ENCODE peak calls at places on chromosomes 6 and 20, in five cellular contexts. N, X, F, Q and J are unnamed samples.

GRCh38 chr6:37759221-37760154 is 60.0 kb upstream of the ZFAND3 start:
- DNase-seq in F (no peak), X (no peak), Q (no peak), N (no peak), J (peak)

GRCh38 chr20:33490023-33490933 is at the start of gene CBFA2T2:
- DNase-seq in Q (no peak), X (no peak), F (no peak), N (peak), J (peak)

GRCh38 chr6:44495036-44495901 is 107.8 kb downstream of the CDC5L start:
- DNase-seq in X (no peak), Q (no peak), F (no peak), N (no peak), J (no peak)

GRCh38 chr6:120826253-120826652 is 508.0 kb downstream of the TBC1D32 start:
- DNase-seq in F (no peak), X (peak), Q (peak), N (peak), J (peak)

GRCh38 chr6:133551847-133552331 is 310.7 kb downstream of the EYA4 start:
- DNase-seq in F (no peak), Q (no peak), N (no peak), X (no peak), J (no peak)

GRCh38 chr6:118377711-118378414 is 170.2 kb upstream of the PLN start:
- DNase-seq in Q (no peak), N (no peak), F (no peak), X (no peak), J (no peak)

GRCh38 chr20:34525709-34526416 is 9.6 kb downstream of the DYNLRB1 start:
- DNase-seq in X (no peak), Q (peak), F (no peak), N (peak), J (peak)

GRCh38 chr6:106194949-106195919 is 109.1 kb downstream of the PRDM1 start:
- DNase-seq in N (peak), F (no peak), X (no peak), Q (no peak), J (no peak)

GRCh38 chr6:4727671-4728435 is 48.4 kb upstream of the CDYL start:
- DNase-seq in N (no peak), F (no peak), X (peak), Q (no peak), J (no peak)

GRCh38 chr6:103534107-103534506 is 1325.6 kb downstream of the HACE1 start:
- DNase-seq in X (no peak), N (no peak), F (no peak), Q (no peak), J (no peak)

GRCh38 chr6:49550413-49551125 is at the start of gene C6orf141:
- DNase-seq in N (peak), Q (peak), X (no peak), F (peak), J (peak)

GRCh38 chr6:118750143-118750542 is 98.8 kb upstream of the CEP85L start:
- DNase-seq in Q (no peak), N (no peak), X (no peak), F (no peak), J (no peak)

GRCh38 chr6:142900467-142900961 is 44.5 kb downstream of the HIVEP2 start:
- DNase-seq in F (no peak), X (no peak), N (no peak), Q (no peak), J (no peak)

GRCh38 chr6:3473773-3474172 is 16.9 kb upstream of the SLC22A23 start:
- DNase-seq in X (no peak), Q (no peak), F (no peak), N (no peak), J (no peak)

GRCh38 chr6:28758046-28758817 is 165.6 kb downstream of the TRIM27 start:
- DNase-seq in Q (no peak), N (peak), F (peak), X (peak), J (peak)

GRCh38 chr20:30168025-30168799 is 1089.3 kb upstream of the DEFB115 start:
- DNase-seq in N (no peak), Q (peak), F (no peak), X (no peak), J (no peak)

GRCh38 chr6:127971386-127971785 is 70.5 kb upstream of the THEMIS start:
- DNase-seq in X (no peak), N (no peak), F (no peak), Q (no peak), J (no peak)

GRCh38 chr20:20366896-20367680 is 816 bp upstream of the INSM1 start:
- DNase-seq in F (no peak), N (no peak), Q (peak), X (no peak), J (no peak)

GRCh38 chr20:41956316-41957050 is 338.3 kb upstream of the CHD6 start:
- DNase-seq in X (peak), Q (peak), F (peak), N (no peak), J (peak)

GRCh38 chr6:101454106-101454676 is 60.7 kb downstream of the GRIK2 start:
- DNase-seq in X (no peak), N (no peak), F (no peak), Q (no peak), J (no peak)

GRCh38 chr6:96015791-96016776 is at the start of gene FUT9:
- DNase-seq in Q (peak), X (no peak), N (no peak), F (peak), J (no peak)

DNA sequence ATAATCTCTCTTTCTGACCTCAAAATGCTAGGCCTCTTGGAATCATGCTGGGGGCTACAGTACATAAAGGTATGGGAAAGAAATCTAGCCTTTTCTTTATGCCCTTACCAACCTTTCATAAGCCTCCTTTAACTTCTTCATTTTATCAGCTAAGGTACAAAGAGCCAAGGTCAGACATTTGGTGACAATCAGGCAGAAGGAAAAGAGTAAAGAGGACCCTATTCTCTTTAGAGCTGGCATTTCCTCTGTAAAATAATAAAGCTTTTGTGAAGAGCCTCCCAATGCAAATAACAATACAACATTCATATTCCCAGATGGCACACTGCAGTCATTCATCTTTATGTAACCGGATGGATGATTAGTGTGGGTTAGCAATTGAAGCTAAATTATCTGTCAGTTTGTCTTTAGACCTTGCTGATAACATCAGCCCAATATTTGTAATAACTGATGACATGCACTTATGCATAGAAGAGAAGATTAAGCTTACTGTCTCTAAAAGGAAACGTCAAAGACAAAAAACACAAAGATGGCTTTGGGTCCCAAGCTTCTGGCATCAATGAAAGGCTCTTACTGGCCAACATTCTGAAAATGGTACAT is 163.1 kb downstream of the IBTK start:
- DNase-seq in F (no peak), Q (no peak), N (no peak), X (no peak), J (no peak)
- TF ChIP-seq JUND in F (no peak), Q (no peak), N (no peak), X (no peak), J (no peak)

GRCh38 chr20:50585214-50585613 is 75.0 kb downstream of the PTPN1 start:
- DNase-seq in N (no peak), X (no peak), F (no peak), Q (no peak), J (no peak)

GRCh38 chr20:50585678-50586077 is 75.5 kb downstream of the PTPN1 start:
- DNase-seq in Q (no peak), X (no peak), N (no peak), F (no peak), J (no peak)

GRCh38 chr20:50583422-50584150 is 73.4 kb downstream of the PTPN1 start:
- DNase-seq in N (no peak), Q (no peak), F (no peak), X (no peak), J (no peak)

GRCh38 chr20:50582591-50583234 is 72.5 kb downstream of the PTPN1 start:
- DNase-seq in Q (no peak), N (no peak), F (no peak), X (no peak), J (no peak)

DNA sequence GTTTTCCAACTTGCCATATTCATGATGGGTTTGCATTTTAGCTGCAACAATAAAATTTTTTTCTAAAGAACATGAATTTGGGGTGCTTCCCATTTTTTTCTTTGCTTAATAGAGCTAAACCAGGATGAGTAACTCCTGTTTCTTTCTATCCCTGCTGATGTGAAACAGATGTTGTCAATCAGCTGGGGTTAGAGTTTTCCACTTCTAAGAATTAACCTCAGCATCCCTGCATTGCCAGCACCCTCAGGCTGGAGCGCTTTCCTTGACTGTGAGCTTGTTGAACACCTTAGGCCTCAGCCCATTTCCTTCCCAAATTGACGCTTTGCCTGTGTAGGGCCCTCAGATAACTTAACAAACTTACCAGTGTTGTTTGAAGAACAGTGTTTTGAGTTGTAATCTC is 74.5 kb downstream of the PTPN1 start:
- DNase-seq in F (no peak), N (no peak), Q (no peak), X (no peak), J (no peak)
- TF ChIP-seq JUND in F (no peak), N (no peak), Q (no peak), X (no peak), J (no peak)

DNA sequence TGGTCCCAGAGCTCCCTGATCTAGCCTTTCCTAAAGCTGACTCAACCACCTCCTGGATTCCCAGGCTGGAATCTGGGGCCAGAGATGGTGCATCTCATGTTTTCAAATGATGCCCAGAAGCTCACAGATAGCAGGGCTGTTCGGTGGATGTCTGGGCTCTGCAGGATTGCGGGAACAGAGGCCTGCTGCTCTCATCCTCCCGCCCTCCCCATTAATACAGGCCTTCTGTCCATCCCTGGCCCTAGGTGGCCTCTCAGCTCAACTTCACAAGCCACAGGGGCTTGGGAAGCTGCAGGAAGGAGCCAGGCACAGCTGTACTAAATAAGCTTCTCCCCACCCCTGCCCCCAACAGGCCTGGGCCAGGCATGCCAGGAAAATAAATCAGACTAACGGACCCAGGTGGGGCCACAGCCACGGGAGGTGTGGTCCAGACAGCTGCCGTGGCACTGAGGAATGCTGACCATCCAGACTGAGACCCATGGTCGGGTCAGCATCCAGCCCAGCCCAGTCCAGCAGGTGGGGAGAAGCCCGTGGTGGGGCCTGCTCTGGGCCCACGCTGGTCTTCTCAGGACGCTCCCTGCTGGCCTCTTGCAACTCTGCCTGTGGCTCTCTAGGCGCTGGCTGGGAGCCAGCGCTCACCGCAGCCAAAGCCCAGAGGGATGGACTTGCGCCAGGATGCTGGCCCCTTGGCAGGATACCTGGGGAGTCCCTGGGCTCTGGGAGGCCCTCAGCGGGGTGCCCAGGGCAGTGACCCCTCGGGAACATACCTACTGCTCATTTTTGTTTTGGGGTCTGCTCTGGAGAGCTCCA is 8.5 kb upstream of the YTHDF1 start:
- DNase-seq in Q (peak), N (no peak), F (no peak), X (peak), J (peak)
- TF ChIP-seq JUND in Q (no peak), N (no peak), F (no peak), X (no peak), J (no peak)

DNA sequence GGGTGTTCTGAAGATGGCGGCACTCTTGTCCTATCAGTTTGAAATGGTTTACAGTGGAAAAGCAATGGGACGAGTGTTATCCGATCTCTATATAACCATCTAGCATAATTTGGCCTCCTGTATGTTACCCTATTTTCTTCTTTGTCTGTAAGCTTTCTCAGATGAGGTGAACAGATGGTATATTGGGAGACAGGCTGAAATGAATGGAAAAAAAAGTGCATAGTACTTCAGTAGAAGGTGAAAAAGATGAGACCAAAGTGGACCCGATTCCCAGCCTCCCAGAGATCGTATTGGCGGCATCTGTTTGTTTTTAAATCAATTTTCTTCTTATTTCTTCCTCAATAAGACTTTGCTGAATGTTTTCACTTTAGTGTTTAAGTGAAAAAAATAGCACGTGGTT is 132.3 kb upstream of the CNR1 start:
- DNase-seq in F (no peak), Q (no peak), N (no peak), X (no peak), J (no peak)
- TF ChIP-seq JUND in F (no peak), Q (no peak), N (no peak), X (no peak), J (no peak)

GRCh38 chr6:124960757-124961467 is 1.3 kb upstream of the RNF217 start:
- DNase-seq in X (peak), F (no peak), Q (no peak), N (no peak), J (no peak)
- TF ChIP-seq JUND in X (no peak), F (no peak), Q (no peak), N (no peak), J (no peak)

GRCh38 chr20:31494131-31494530 is 19.0 kb downstream of the REM1 start:
- DNase-seq in X (peak), Q (no peak), F (no peak), N (peak), J (peak)
- TF ChIP-seq JUND in X (peak), Q (no peak), F (no peak), N (no peak), J (no peak)

DNA sequence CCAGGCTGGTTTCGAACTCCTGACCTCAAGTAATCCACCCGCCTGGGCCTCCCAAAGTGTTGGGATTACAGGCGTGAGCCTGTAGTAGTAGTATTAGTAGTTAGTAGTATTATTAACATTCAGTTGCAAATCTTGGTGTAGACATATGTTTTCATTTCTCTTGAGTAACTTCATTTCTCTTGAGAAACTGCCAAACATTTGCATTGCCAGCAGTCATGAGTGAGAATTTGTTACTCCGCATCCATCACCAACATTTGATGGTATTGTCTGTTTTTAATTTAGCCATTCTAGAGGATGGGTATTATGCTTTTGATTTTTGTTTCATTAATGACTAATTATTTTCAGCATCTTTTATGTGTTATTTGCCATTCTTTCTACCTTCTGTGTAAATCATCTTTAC is 1.5 kb upstream of the ERVFRD-1 start:
- DNase-seq in X (no peak), N (no peak), Q (no peak), F (no peak), J (no peak)
- TF ChIP-seq JUND in X (no peak), N (no peak), Q (no peak), F (no peak), J (no peak)

DNA sequence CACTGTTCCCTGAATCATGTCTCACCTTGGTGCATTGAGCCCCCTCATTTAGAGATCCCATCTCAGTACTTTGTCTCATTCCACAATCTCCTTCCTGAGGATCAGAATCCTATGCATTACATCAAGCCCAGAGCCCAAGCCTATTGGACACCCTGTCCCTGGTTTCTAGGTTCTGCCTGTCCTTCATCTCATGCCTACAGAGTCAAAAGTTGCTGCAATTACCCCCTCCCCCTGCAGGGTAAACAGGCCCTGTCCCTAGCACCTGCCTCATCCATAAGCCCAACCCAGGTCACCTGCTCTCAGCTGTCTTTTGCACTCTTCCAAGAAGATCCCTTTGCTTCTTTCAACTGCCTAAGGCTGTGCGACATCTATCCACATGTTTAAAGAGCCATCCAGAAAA is 93.9 kb downstream of the SPTLC3 start:
- DNase-seq in Q (no peak), X (no peak), F (no peak), N (no peak), J (peak)
- TF ChIP-seq JUND in Q (no peak), X (no peak), F (no peak), N (no peak), J (no peak)

GRCh38 chr6:131255911-131256310 is 120.6 kb downstream of the AKAP7 start:
- DNase-seq in X (no peak), N (no peak), Q (no peak), F (no peak), J (peak)
- TF ChIP-seq JUND in X (no peak), N (no peak), Q (no peak), F (no peak), J (no peak)